ENCODE peak calls at places on chromosomes 5 and 9, in eight cellular contexts. One of them, this sample, is unnamed.

GRCh38 chr9:69307446-69308216 is 17.4 kb upstream of the ENTREP1 start:
- DNase-seq in progenitor cell of endocrine pancreas: no peak
- DNase-seq in CD8-positive, alpha-beta T cell: no peak
- DNase-seq in activated T-cell treated with anti-CD3 and anti-CD28 coated beads for 1 hour: no peak
- DNase-seq in HFFc6: peak
- DNase-seq in BE2C: no peak
- DNase-seq in right lobe of liver: no peak
- DNase-seq in DMS 273 treated with DMSO at 0.1 percent for 48 hours: no peak
- DNase-seq in this sample: no peak

GRCh38 chr5:41118177-41118576 is 47.0 kb upstream of the MROH2B start:
- DNase-seq in progenitor cell of endocrine pancreas: no peak
- DNase-seq in CD8-positive, alpha-beta T cell: no peak
- DNase-seq in activated T-cell treated with anti-CD3 and anti-CD28 coated beads for 1 hour: no peak
- DNase-seq in HFFc6: no peak
- DNase-seq in BE2C: no peak
- DNase-seq in right lobe of liver: no peak
- DNase-seq in DMS 273 treated with DMSO at 0.1 percent for 48 hours: no peak
- DNase-seq in this sample: no peak

GRCh38 chr5:134567651-134568338 is 42.3 kb downstream of the JADE2 start:
- DNase-seq in progenitor cell of endocrine pancreas: no peak
- DNase-seq in CD8-positive, alpha-beta T cell: no peak
- DNase-seq in activated T-cell treated with anti-CD3 and anti-CD28 coated beads for 1 hour: no peak
- DNase-seq in HFFc6: peak
- DNase-seq in BE2C: no peak
- DNase-seq in right lobe of liver: peak
- DNase-seq in DMS 273 treated with DMSO at 0.1 percent for 48 hours: no peak
- DNase-seq in this sample: no peak

GRCh38 chr9:131333771-131334567 is 44.4 kb downstream of the PLPP7 start:
- DNase-seq in progenitor cell of endocrine pancreas: no peak
- DNase-seq in CD8-positive, alpha-beta T cell: no peak
- DNase-seq in activated T-cell treated with anti-CD3 and anti-CD28 coated beads for 1 hour: no peak
- DNase-seq in HFFc6: no peak
- DNase-seq in BE2C: no peak
- DNase-seq in right lobe of liver: no peak
- DNase-seq in DMS 273 treated with DMSO at 0.1 percent for 48 hours: no peak
- DNase-seq in this sample: no peak

GRCh38 chr9:124366476-124367220 is 48.6 kb downstream of the PSMB7 start:
- DNase-seq in progenitor cell of endocrine pancreas: no peak
- DNase-seq in CD8-positive, alpha-beta T cell: no peak
- DNase-seq in activated T-cell treated with anti-CD3 and anti-CD28 coated beads for 1 hour: no peak
- DNase-seq in HFFc6: no peak
- DNase-seq in BE2C: no peak
- DNase-seq in right lobe of liver: no peak
- DNase-seq in DMS 273 treated with DMSO at 0.1 percent for 48 hours: no peak
- DNase-seq in this sample: no peak

GRCh38 chr5:168592014-168592368 is 12.8 kb upstream of the PANK3 start:
- DNase-seq in progenitor cell of endocrine pancreas: no peak
- DNase-seq in CD8-positive, alpha-beta T cell: no peak
- DNase-seq in activated T-cell treated with anti-CD3 and anti-CD28 coated beads for 1 hour: no peak
- DNase-seq in HFFc6: peak
- DNase-seq in BE2C: no peak
- DNase-seq in right lobe of liver: peak
- DNase-seq in DMS 273 treated with DMSO at 0.1 percent for 48 hours: no peak
- DNase-seq in this sample: no peak

GRCh38 chr5:137833463-137833862 is 34.2 kb upstream of the MYOT start:
- DNase-seq in progenitor cell of endocrine pancreas: no peak
- DNase-seq in CD8-positive, alpha-beta T cell: no peak
- DNase-seq in activated T-cell treated with anti-CD3 and anti-CD28 coated beads for 1 hour: no peak
- DNase-seq in HFFc6: peak
- DNase-seq in BE2C: no peak
- DNase-seq in right lobe of liver: no peak
- DNase-seq in DMS 273 treated with DMSO at 0.1 percent for 48 hours: no peak
- DNase-seq in this sample: no peak

GRCh38 chr5:127056896-127057295 is 16.4 kb downstream of the C5orf63 start:
- DNase-seq in progenitor cell of endocrine pancreas: no peak
- DNase-seq in CD8-positive, alpha-beta T cell: no peak
- DNase-seq in activated T-cell treated with anti-CD3 and anti-CD28 coated beads for 1 hour: no peak
- DNase-seq in HFFc6: no peak
- DNase-seq in BE2C: no peak
- DNase-seq in right lobe of liver: no peak
- DNase-seq in DMS 273 treated with DMSO at 0.1 percent for 48 hours: no peak
- DNase-seq in this sample: no peak

GRCh38 chr9:2709645-2710101 is 7.6 kb upstream of the KCNV2 start:
- DNase-seq in progenitor cell of endocrine pancreas: no peak
- DNase-seq in CD8-positive, alpha-beta T cell: no peak
- DNase-seq in activated T-cell treated with anti-CD3 and anti-CD28 coated beads for 1 hour: no peak
- DNase-seq in HFFc6: no peak
- DNase-seq in BE2C: peak
- DNase-seq in right lobe of liver: no peak
- DNase-seq in DMS 273 treated with DMSO at 0.1 percent for 48 hours: peak
- DNase-seq in this sample: no peak

GRCh38 chr9:30197954-30198353 is 2186.5 kb upstream of the ACO1 start:
- DNase-seq in progenitor cell of endocrine pancreas: no peak
- DNase-seq in CD8-positive, alpha-beta T cell: no peak
- DNase-seq in activated T-cell treated with anti-CD3 and anti-CD28 coated beads for 1 hour: no peak
- DNase-seq in HFFc6: no peak
- DNase-seq in BE2C: no peak
- DNase-seq in right lobe of liver: no peak
- DNase-seq in DMS 273 treated with DMSO at 0.1 percent for 48 hours: no peak
- DNase-seq in this sample: no peak

GRCh38 chr9:130638278-130639118 is 25.9 kb upstream of the PRDM12 start:
- DNase-seq in progenitor cell of endocrine pancreas: no peak
- DNase-seq in CD8-positive, alpha-beta T cell: no peak
- DNase-seq in activated T-cell treated with anti-CD3 and anti-CD28 coated beads for 1 hour: no peak
- DNase-seq in HFFc6: no peak
- DNase-seq in BE2C: no peak
- DNase-seq in right lobe of liver: no peak
- DNase-seq in DMS 273 treated with DMSO at 0.1 percent for 48 hours: no peak
- DNase-seq in this sample: no peak

GRCh38 chr5:150266807-150267408 is 22.7 kb downstream of the CAMK2A start:
- DNase-seq in progenitor cell of endocrine pancreas: no peak
- DNase-seq in CD8-positive, alpha-beta T cell: no peak
- DNase-seq in activated T-cell treated with anti-CD3 and anti-CD28 coated beads for 1 hour: no peak
- DNase-seq in HFFc6: no peak
- DNase-seq in BE2C: no peak
- DNase-seq in right lobe of liver: peak
- DNase-seq in DMS 273 treated with DMSO at 0.1 percent for 48 hours: no peak
- DNase-seq in this sample: no peak

GRCh38 chr9:132160802-132161742 is 786 bp upstream of the NTNG2 start:
- DNase-seq in progenitor cell of endocrine pancreas: no peak
- DNase-seq in CD8-positive, alpha-beta T cell: peak
- DNase-seq in activated T-cell treated with anti-CD3 and anti-CD28 coated beads for 1 hour: peak
- DNase-seq in HFFc6: peak
- DNase-seq in BE2C: peak
- DNase-seq in right lobe of liver: no peak
- DNase-seq in DMS 273 treated with DMSO at 0.1 percent for 48 hours: no peak
- DNase-seq in this sample: no peak

GRCh38 chr5:139565411-139566305 is 4.5 kb downstream of the UBE2D2 start:
- DNase-seq in progenitor cell of endocrine pancreas: no peak
- DNase-seq in CD8-positive, alpha-beta T cell: peak
- DNase-seq in activated T-cell treated with anti-CD3 and anti-CD28 coated beads for 1 hour: peak
- DNase-seq in HFFc6: no peak
- DNase-seq in BE2C: no peak
- DNase-seq in right lobe of liver: no peak
- DNase-seq in DMS 273 treated with DMSO at 0.1 percent for 48 hours: no peak
- DNase-seq in this sample: no peak

GRCh38 chr5:92042237-92042636 is 659.1 kb upstream of the ARRDC3 start:
- DNase-seq in progenitor cell of endocrine pancreas: no peak
- DNase-seq in CD8-positive, alpha-beta T cell: no peak
- DNase-seq in activated T-cell treated with anti-CD3 and anti-CD28 coated beads for 1 hour: no peak
- DNase-seq in HFFc6: no peak
- DNase-seq in BE2C: no peak
- DNase-seq in right lobe of liver: no peak
- DNase-seq in DMS 273 treated with DMSO at 0.1 percent for 48 hours: no peak
- DNase-seq in this sample: no peak

GRCh38 chr5:149153193-149153750 is 12.0 kb downstream of the ABLIM3 start:
- DNase-seq in progenitor cell of endocrine pancreas: no peak
- DNase-seq in CD8-positive, alpha-beta T cell: no peak
- DNase-seq in activated T-cell treated with anti-CD3 and anti-CD28 coated beads for 1 hour: no peak
- DNase-seq in HFFc6: no peak
- DNase-seq in BE2C: no peak
- DNase-seq in right lobe of liver: no peak
- DNase-seq in DMS 273 treated with DMSO at 0.1 percent for 48 hours: peak
- DNase-seq in this sample: no peak

GRCh38 chr9:110864011-110864410 is 174.3 kb downstream of the LPAR1 start:
- DNase-seq in progenitor cell of endocrine pancreas: no peak
- DNase-seq in CD8-positive, alpha-beta T cell: no peak
- DNase-seq in activated T-cell treated with anti-CD3 and anti-CD28 coated beads for 1 hour: no peak
- DNase-seq in HFFc6: no peak
- DNase-seq in BE2C: no peak
- DNase-seq in right lobe of liver: no peak
- DNase-seq in DMS 273 treated with DMSO at 0.1 percent for 48 hours: no peak
- DNase-seq in this sample: no peak

GRCh38 chr5:166188482-166188881 is 2103.0 kb upstream of the WWC1 start:
- DNase-seq in progenitor cell of endocrine pancreas: no peak
- DNase-seq in CD8-positive, alpha-beta T cell: no peak
- DNase-seq in activated T-cell treated with anti-CD3 and anti-CD28 coated beads for 1 hour: no peak
- DNase-seq in HFFc6: no peak
- DNase-seq in BE2C: no peak
- DNase-seq in right lobe of liver: no peak
- DNase-seq in DMS 273 treated with DMSO at 0.1 percent for 48 hours: no peak
- DNase-seq in this sample: no peak

GRCh38 chr9:90099262-90099982 is 494.6 kb downstream of the GADD45G start:
- DNase-seq in progenitor cell of endocrine pancreas: no peak
- DNase-seq in CD8-positive, alpha-beta T cell: no peak
- DNase-seq in activated T-cell treated with anti-CD3 and anti-CD28 coated beads for 1 hour: no peak
- DNase-seq in HFFc6: no peak
- DNase-seq in BE2C: no peak
- DNase-seq in right lobe of liver: no peak
- DNase-seq in DMS 273 treated with DMSO at 0.1 percent for 48 hours: no peak
- DNase-seq in this sample: no peak

GRCh38 chr9:96478829-96479371 is 28.9 kb downstream of the HABP4 start:
- DNase-seq in progenitor cell of endocrine pancreas: no peak
- DNase-seq in CD8-positive, alpha-beta T cell: no peak
- DNase-seq in activated T-cell treated with anti-CD3 and anti-CD28 coated beads for 1 hour: no peak
- DNase-seq in HFFc6: peak
- DNase-seq in BE2C: no peak
- DNase-seq in right lobe of liver: no peak
- DNase-seq in DMS 273 treated with DMSO at 0.1 percent for 48 hours: no peak
- DNase-seq in this sample: no peak

GRCh38 chr5:176415240-176416122 is 858 bp downstream of the CLTB start:
- DNase-seq in progenitor cell of endocrine pancreas: no peak
- DNase-seq in CD8-positive, alpha-beta T cell: no peak
- DNase-seq in activated T-cell treated with anti-CD3 and anti-CD28 coated beads for 1 hour: no peak
- DNase-seq in HFFc6: peak
- DNase-seq in BE2C: peak
- DNase-seq in right lobe of liver: no peak
- DNase-seq in DMS 273 treated with DMSO at 0.1 percent for 48 hours: no peak
- DNase-seq in this sample: peak

GRCh38 chr5:72837524-72838096 is 21.1 kb downstream of the TNPO1 start:
- DNase-seq in progenitor cell of endocrine pancreas: no peak
- DNase-seq in CD8-positive, alpha-beta T cell: no peak
- DNase-seq in activated T-cell treated with anti-CD3 and anti-CD28 coated beads for 1 hour: no peak
- DNase-seq in HFFc6: no peak
- DNase-seq in BE2C: no peak
- DNase-seq in right lobe of liver: no peak
- DNase-seq in DMS 273 treated with DMSO at 0.1 percent for 48 hours: no peak
- DNase-seq in this sample: no peak

GRCh38 chr5:40660751-40661150 is 19.0 kb upstream of the PTGER4 start:
- DNase-seq in progenitor cell of endocrine pancreas: no peak
- DNase-seq in CD8-positive, alpha-beta T cell: no peak
- DNase-seq in activated T-cell treated with anti-CD3 and anti-CD28 coated beads for 1 hour: no peak
- DNase-seq in HFFc6: no peak
- DNase-seq in BE2C: no peak
- DNase-seq in right lobe of liver: no peak
- DNase-seq in DMS 273 treated with DMSO at 0.1 percent for 48 hours: no peak
- DNase-seq in this sample: no peak

GRCh38 chr9:125701351-125701750 is 5.7 kb downstream of the MAPKAP1 start:
- DNase-seq in progenitor cell of endocrine pancreas: no peak
- DNase-seq in CD8-positive, alpha-beta T cell: no peak
- DNase-seq in activated T-cell treated with anti-CD3 and anti-CD28 coated beads for 1 hour: no peak
- DNase-seq in HFFc6: peak
- DNase-seq in BE2C: no peak
- DNase-seq in right lobe of liver: no peak
- DNase-seq in DMS 273 treated with DMSO at 0.1 percent for 48 hours: no peak
- DNase-seq in this sample: no peak

This sample was measured in endothelial cell.